ENCODE peak calls at places on chromosomes 3 and 15, in four cellular contexts. One of them, this sample, is unnamed.

GRCh38 chr3:123258811-123259420 is 57.2 kb downstream of the SEC22A start:
- DNase-seq in mammary epithelial cell: peak; percentile 41
- DNase-seq in heart right ventricle: no peak
- DNase-seq in right lobe of liver: no peak
- DNase-seq in this sample: peak; percentile 57

GRCh38 chr3:185457376-185457775 is 41.5 kb downstream of the TMEM41A start:
- DNase-seq in right lobe of liver: no peak
- DNase-seq in mammary epithelial cell: no peak
- DNase-seq in heart right ventricle: no peak
- DNase-seq in this sample: no peak

GRCh38 chr15:94670436-94671034 is 439.2 kb downstream of the MCTP2 start:
- DNase-seq in heart right ventricle: no peak
- DNase-seq in mammary epithelial cell: peak; percentile 40
- DNase-seq in right lobe of liver: no peak
- DNase-seq in this sample: peak; percentile 49

GRCh38 chr3:38125305-38126120 is 11.4 kb downstream of the ACAA1 start:
- DNase-seq in heart right ventricle: no peak
- DNase-seq in right lobe of liver: peak; percentile 95
- DNase-seq in mammary epithelial cell: no peak
- DNase-seq in this sample: no peak

GRCh38 chr3:36866358-36866757 is 78.5 kb downstream of the TRANK1 start:
- DNase-seq in heart right ventricle: no peak
- DNase-seq in mammary epithelial cell: peak; percentile 32
- DNase-seq in right lobe of liver: no peak
- DNase-seq in this sample: no peak

GRCh38 chr3:39067286-39067685 is 15.5 kb downstream of the WDR48 start:
- DNase-seq in mammary epithelial cell: peak; percentile 66
- DNase-seq in right lobe of liver: no peak
- DNase-seq in heart right ventricle: no peak
- DNase-seq in this sample: peak; percentile 83

GRCh38 chr3:48238506-48239085 is 2.3 kb upstream of the ZNF589 start:
- DNase-seq in heart right ventricle: no peak
- DNase-seq in right lobe of liver: peak; percentile 35
- DNase-seq in mammary epithelial cell: no peak
- DNase-seq in this sample: no peak

GRCh38 chr3:95168526-95168925 is 1105.7 kb downstream of the NSUN3 start:
- DNase-seq in heart right ventricle: no peak
- DNase-seq in right lobe of liver: no peak
- DNase-seq in mammary epithelial cell: no peak
- DNase-seq in this sample: no peak

GRCh38 chr15:53454535-53454842 is 305.0 kb downstream of the WDR72 start:
- DNase-seq in heart right ventricle: no peak
- DNase-seq in right lobe of liver: peak; percentile 50
- DNase-seq in mammary epithelial cell: no peak
- DNase-seq in this sample: no peak

GRCh38 chr15:78177447-78177873 is 28.3 kb downstream of the IDH3A start:
- DNase-seq in right lobe of liver: no peak
- DNase-seq in mammary epithelial cell: no peak
- DNase-seq in heart right ventricle: peak; percentile 43
- DNase-seq in this sample: peak; percentile 15

GRCh38 chr3:158896729-158897128 is 94.9 kb downstream of the MFSD1 start:
- DNase-seq in heart right ventricle: no peak
- DNase-seq in mammary epithelial cell: no peak
- DNase-seq in right lobe of liver: no peak
- DNase-seq in this sample: no peak

GRCh38 chr15:70087708-70088352 is 9.9 kb downstream of the TLE3 start:
- DNase-seq in mammary epithelial cell: no peak
- DNase-seq in heart right ventricle: no peak
- DNase-seq in right lobe of liver: no peak
- DNase-seq in this sample: no peak

GRCh38 chr3:14884665-14885064 is 62.7 kb upstream of the NR2C2 start:
- DNase-seq in mammary epithelial cell: no peak
- DNase-seq in heart right ventricle: no peak
- DNase-seq in right lobe of liver: no peak
- DNase-seq in this sample: no peak

GRCh38 chr15:41796457-41796856 is 22.2 kb downstream of the MAPKBP1 start:
- DNase-seq in right lobe of liver: no peak
- DNase-seq in heart right ventricle: no peak
- DNase-seq in mammary epithelial cell: peak; percentile 67
- DNase-seq in this sample: peak; percentile 56

GRCh38 chr15:48642795-48643194 is 2.7 kb downstream of the FBN1 start:
- DNase-seq in right lobe of liver: no peak
- DNase-seq in heart right ventricle: no peak
- DNase-seq in mammary epithelial cell: no peak
- DNase-seq in this sample: no peak

GRCh38 chr15:76073554-76073953 is 13.8 kb downstream of the TMEM266 start:
- DNase-seq in right lobe of liver: no peak
- DNase-seq in mammary epithelial cell: peak; percentile 80
- DNase-seq in heart right ventricle: no peak
- DNase-seq in this sample: peak; percentile 88

GRCh38 chr3:192467230-192468186 is 259.8 kb downstream of the FGF12 start:
- DNase-seq in right lobe of liver: peak; percentile 60
- DNase-seq in heart right ventricle: peak; percentile 19
- DNase-seq in mammary epithelial cell: peak; percentile 47
- DNase-seq in this sample: peak; percentile 56

GRCh38 chr15:62649793-62650420 is 392.6 kb upstream of the TPM1 start:
- DNase-seq in right lobe of liver: no peak
- DNase-seq in mammary epithelial cell: peak; percentile 12
- DNase-seq in heart right ventricle: no peak
- DNase-seq in this sample: no peak

GRCh38 chr15:93213281-93213680 is 124.3 kb upstream of the RGMA start:
- DNase-seq in heart right ventricle: peak; percentile 66
- DNase-seq in right lobe of liver: no peak
- DNase-seq in mammary epithelial cell: no peak
- DNase-seq in this sample: no peak

GRCh38 chr15:70344666-70345065 is 246.9 kb upstream of the TLE3 start:
- DNase-seq in heart right ventricle: no peak
- DNase-seq in mammary epithelial cell: no peak
- DNase-seq in right lobe of liver: peak; percentile 73
- DNase-seq in this sample: no peak

GRCh38 chr3:126516936-126517290 is 660 bp downstream of the UROC1 start:
- DNase-seq in right lobe of liver: no peak
- DNase-seq in mammary epithelial cell: no peak
- DNase-seq in heart right ventricle: no peak
- DNase-seq in this sample: no peak

GRCh38 chr3:39383913-39384664 is 919 bp downstream of the SLC25A38 start:
- DNase-seq in mammary epithelial cell: peak; percentile 93
- DNase-seq in right lobe of liver: peak; percentile 98
- DNase-seq in heart right ventricle: peak; percentile 97
- DNase-seq in this sample: peak; percentile 80

GRCh38 chr15:80194186-80194585 is 41.4 kb downstream of the FAH start:
- DNase-seq in mammary epithelial cell: no peak
- DNase-seq in right lobe of liver: no peak
- DNase-seq in heart right ventricle: no peak
- DNase-seq in this sample: no peak

GRCh38 chr15:42239528-42240245 is 31.6 kb upstream of the VPS39 start:
- DNase-seq in heart right ventricle: no peak
- DNase-seq in right lobe of liver: no peak
- DNase-seq in mammary epithelial cell: no peak
- DNase-seq in this sample: no peak

GRCh38 chr3:169137076-169137475 is 526.4 kb downstream of the MECOM start:
- DNase-seq in right lobe of liver: no peak
- DNase-seq in mammary epithelial cell: no peak
- DNase-seq in heart right ventricle: no peak
- DNase-seq in this sample: peak; percentile 61

DNA sequence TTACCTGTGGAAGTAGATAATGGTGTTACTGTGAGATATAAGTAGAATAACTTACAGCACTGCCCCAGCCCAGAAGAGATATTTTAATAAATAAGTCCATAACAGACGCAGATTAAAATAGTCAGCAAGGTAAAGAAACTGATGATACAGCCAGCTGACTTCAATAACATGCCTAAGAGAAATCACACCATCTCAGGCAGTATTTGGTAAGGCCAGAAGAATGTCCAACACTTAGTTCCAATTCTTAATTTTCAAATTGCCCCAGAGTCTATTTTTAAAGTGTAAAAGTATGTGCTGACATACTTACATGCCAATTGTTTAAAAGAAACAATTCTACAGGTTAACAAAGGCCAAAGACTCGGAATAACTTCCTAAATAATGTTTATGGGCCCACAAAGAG is 1.6 kb downstream of the GNB4 start:
- DNase-seq in right lobe of liver: no peak
- DNase-seq in mammary epithelial cell: no peak
- DNase-seq in heart right ventricle: no peak
- DNase-seq in this sample: no peak
- H3K4me3 ChIP-seq in right lobe of liver: peak overlapping the region; percentile 43
- H3K4me3 ChIP-seq in mammary epithelial cell: peak overlapping the region; percentile 71
- H3K4me3 ChIP-seq in heart right ventricle: peak overlapping the region; percentile 68
- H3K4me3 ChIP-seq in this sample: no peak overlapping the region

GRCh38 chr3:5057857-5058324 is 64.2 kb upstream of the ARL8B start:
- DNase-seq in right lobe of liver: peak; percentile 78
- DNase-seq in heart right ventricle: peak; percentile 46
- DNase-seq in mammary epithelial cell: peak; percentile 86
- DNase-seq in this sample: peak; percentile 92

GRCh38 chr3:5058463-5058862 is 63.6 kb upstream of the ARL8B start:
- DNase-seq in mammary epithelial cell: peak; percentile 71
- DNase-seq in right lobe of liver: no peak
- DNase-seq in heart right ventricle: no peak
- DNase-seq in this sample: peak; percentile 16

GRCh38 chr3:5056005-5056391 is 66.1 kb upstream of the ARL8B start:
- DNase-seq in mammary epithelial cell: no peak
- DNase-seq in right lobe of liver: no peak
- DNase-seq in heart right ventricle: no peak
- DNase-seq in this sample: no peak

GRCh38 chr3:5055352-5056004 is 66.6 kb upstream of the ARL8B start:
- DNase-seq in mammary epithelial cell: no peak
- DNase-seq in heart right ventricle: no peak
- DNase-seq in right lobe of liver: no peak
- DNase-seq in this sample: no peak

DNA sequence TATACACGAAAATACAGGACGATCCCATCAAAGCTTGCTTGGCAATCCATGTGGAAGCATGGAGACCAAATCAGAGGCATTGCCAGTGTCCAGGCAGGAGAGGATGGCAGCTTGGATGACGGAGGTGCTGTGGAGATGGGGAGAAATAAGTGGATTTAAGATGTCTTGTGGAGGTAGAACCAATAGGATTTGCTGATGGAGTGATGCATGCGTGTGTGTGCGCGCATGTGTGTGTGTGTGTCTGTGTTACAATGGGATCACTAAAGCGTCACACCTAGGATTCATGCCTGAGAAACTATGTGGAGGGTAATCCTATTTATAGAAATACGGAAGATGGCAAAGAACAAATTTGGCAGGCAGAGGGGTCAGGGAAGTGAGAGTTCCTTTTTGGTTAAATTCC is 64.9 kb upstream of the ARL8B start:
- DNase-seq in mammary epithelial cell: no peak
- DNase-seq in right lobe of liver: no peak
- DNase-seq in heart right ventricle: no peak
- DNase-seq in this sample: no peak
- H3K4me3 ChIP-seq in mammary epithelial cell: no peak overlapping the region
- H3K4me3 ChIP-seq in right lobe of liver: no peak overlapping the region
- H3K4me3 ChIP-seq in heart right ventricle: no peak overlapping the region
- H3K4me3 ChIP-seq in this sample: no peak overlapping the region

GRCh38 chr15:100768501-100768931 is 111.1 kb upstream of the ALDH1A3 start:
- DNase-seq in mammary epithelial cell: no peak
- DNase-seq in right lobe of liver: peak; percentile 23
- DNase-seq in heart right ventricle: no peak
- DNase-seq in this sample: no peak

GRCh38 chr15:100765458-100766224 is 114.0 kb upstream of the ALDH1A3 start:
- DNase-seq in heart right ventricle: no peak
- DNase-seq in right lobe of liver: peak; percentile 38
- DNase-seq in mammary epithelial cell: no peak
- DNase-seq in this sample: no peak

GRCh38 chr15:100767002-100767825 is 112.4 kb upstream of the ALDH1A3 start:
- DNase-seq in heart right ventricle: no peak
- DNase-seq in right lobe of liver: peak; percentile 21
- DNase-seq in mammary epithelial cell: no peak
- DNase-seq in this sample: no peak

GRCh38 chr15:100764778-100765457 is 114.7 kb upstream of the ALDH1A3 start:
- DNase-seq in mammary epithelial cell: no peak
- DNase-seq in right lobe of liver: peak; percentile 27
- DNase-seq in heart right ventricle: no peak
- DNase-seq in this sample: no peak

GRCh38 chr15:100766225-100767001 is 113.2 kb upstream of the ALDH1A3 start:
- DNase-seq in right lobe of liver: peak; percentile 39
- DNase-seq in heart right ventricle: no peak
- DNase-seq in mammary epithelial cell: no peak
- DNase-seq in this sample: no peak
- H3K4me3 ChIP-seq in right lobe of liver: no peak overlapping the region
- H3K4me3 ChIP-seq in heart right ventricle: no peak overlapping the region
- H3K4me3 ChIP-seq in mammary epithelial cell: no peak overlapping the region
- H3K4me3 ChIP-seq in this sample: no peak overlapping the region

GRCh38 chr3:184360834-184361531 is 422 bp downstream of the CLCN2 start:
- DNase-seq in right lobe of liver: no peak
- DNase-seq in heart right ventricle: no peak
- DNase-seq in mammary epithelial cell: no peak
- DNase-seq in this sample: no peak
- H3K4me3 ChIP-seq in right lobe of liver: peak overlapping the region; percentile 85
- H3K4me3 ChIP-seq in heart right ventricle: peak overlapping the region; percentile 95
- H3K4me3 ChIP-seq in mammary epithelial cell: peak overlapping the region; percentile 59
- H3K4me3 ChIP-seq in this sample: peak overlapping the region; percentile 46

GRCh38 chr3:197028711-197029510 is 706 bp downstream of the MELTF start:
- DNase-seq in right lobe of liver: no peak
- DNase-seq in heart right ventricle: no peak
- DNase-seq in mammary epithelial cell: no peak
- DNase-seq in this sample: no peak
- H3K4me3 ChIP-seq in right lobe of liver: peak overlapping the region; percentile 43
- H3K4me3 ChIP-seq in heart right ventricle: peak overlapping the region; percentile 44
- H3K4me3 ChIP-seq in mammary epithelial cell: peak overlapping the region; percentile 26
- H3K4me3 ChIP-seq in this sample: peak overlapping the region; percentile 43

GRCh38 chr3:73623316-73623715 is 1.4 kb downstream of the PDZRN3 start:
- DNase-seq in heart right ventricle: peak; percentile 45
- DNase-seq in right lobe of liver: no peak
- DNase-seq in mammary epithelial cell: no peak
- DNase-seq in this sample: no peak
- H3K4me3 ChIP-seq in heart right ventricle: peak overlapping the region; percentile 62
- H3K4me3 ChIP-seq in right lobe of liver: peak overlapping the region; percentile 34
- H3K4me3 ChIP-seq in mammary epithelial cell: no peak overlapping the region
- H3K4me3 ChIP-seq in this sample: no peak overlapping the region

GRCh38 chr3:177538064-177538742 is 340.9 kb upstream of the TBL1XR1 start:
- DNase-seq in heart right ventricle: peak; percentile 27
- DNase-seq in right lobe of liver: peak; percentile 63
- DNase-seq in mammary epithelial cell: peak; percentile 22
- DNase-seq in this sample: no peak
- H3K4me3 ChIP-seq in heart right ventricle: no peak overlapping the region
- H3K4me3 ChIP-seq in right lobe of liver: no peak overlapping the region
- H3K4me3 ChIP-seq in mammary epithelial cell: no peak overlapping the region
- H3K4me3 ChIP-seq in this sample: no peak overlapping the region

GRCh38 chr3:106257172-106257571 is 388.4 kb upstream of the CBLB start:
- DNase-seq in right lobe of liver: no peak
- DNase-seq in mammary epithelial cell: no peak
- DNase-seq in heart right ventricle: no peak
- DNase-seq in this sample: no peak
- H3K4me3 ChIP-seq in right lobe of liver: no peak overlapping the region
- H3K4me3 ChIP-seq in mammary epithelial cell: no peak overlapping the region
- H3K4me3 ChIP-seq in heart right ventricle: no peak overlapping the region
- H3K4me3 ChIP-seq in this sample: no peak overlapping the region